ENCODE peak calls at places on chromosomes 3 and 15, in four cellular contexts. D is endothelial cell of umbilical vein; V is heart right ventricle; H is CD4-positive, CD25-positive, alpha-beta regulatory T cell. A is an unnamed sample.

GRCh38 chr15:52466134-52466701 is 62.5 kb downstream of the MYO5A start:
- DNase-seq in D (no peak), V (peak; percentile 26), H (no peak), A (no peak)

GRCh38 chr3:111594205-111594604 is 941 bp downstream of the ZBED2 start:
- DNase-seq in V (no peak), D (no peak), H (no peak), A (no peak)

GRCh38 chr15:59372352-59373211 is at the start of gene MYO1E:
- DNase-seq in H (no peak), D (peak; percentile 98), V (peak; percentile 76), A (peak; percentile 95)

GRCh38 chr3:10292505-10293419 is at the start of gene GHRL:
- DNase-seq in V (no peak), H (no peak), D (no peak), A (peak; percentile 29)

GRCh38 chr3:3800076-3800448 is 831 bp downstream of the LRRN1 start:
- DNase-seq in D (no peak), H (no peak), V (no peak), A (no peak)

GRCh38 chr3:54621181-54621580 is 306.7 kb downstream of the LRTM1 start:
- DNase-seq in V (no peak), D (no peak), H (no peak), A (peak; percentile 89)

GRCh38 chr15:39963806-39964205 is 29.9 kb downstream of the EIF2AK4 start:
- DNase-seq in D (no peak), V (no peak), H (no peak), A (no peak)

GRCh38 chr3:179088306-179088705 is 16.7 kb upstream of the ZMAT3 start:
- DNase-seq in H (no peak), D (no peak), V (no peak), A (peak; percentile 35)

GRCh38 chr3:14570864-14571263 is 30.7 kb upstream of the GRIP2 start:
- DNase-seq in H (no peak), V (no peak), D (no peak), A (no peak)

GRCh38 chr3:32508731-32509130 is 6.1 kb upstream of the CMTM6 start:
- DNase-seq in H (no peak), V (no peak), D (no peak), A (no peak)

GRCh38 chr3:177835008-177835407 is 637.7 kb upstream of the TBL1XR1 start:
- DNase-seq in V (no peak), H (no peak), D (peak; percentile 88), A (peak; percentile 93)

GRCh38 chr3:174430986-174431385 is 428.1 kb upstream of the NAALADL2 start:
- DNase-seq in H (no peak), V (no peak), D (no peak), A (no peak)

GRCh38 chr3:152298393-152299242 is 29.9 kb downstream of the MBNL1 start:
- DNase-seq in D (peak; percentile 88), H (peak; percentile 83), V (peak; percentile 31), A (peak; percentile 95)

DNA sequence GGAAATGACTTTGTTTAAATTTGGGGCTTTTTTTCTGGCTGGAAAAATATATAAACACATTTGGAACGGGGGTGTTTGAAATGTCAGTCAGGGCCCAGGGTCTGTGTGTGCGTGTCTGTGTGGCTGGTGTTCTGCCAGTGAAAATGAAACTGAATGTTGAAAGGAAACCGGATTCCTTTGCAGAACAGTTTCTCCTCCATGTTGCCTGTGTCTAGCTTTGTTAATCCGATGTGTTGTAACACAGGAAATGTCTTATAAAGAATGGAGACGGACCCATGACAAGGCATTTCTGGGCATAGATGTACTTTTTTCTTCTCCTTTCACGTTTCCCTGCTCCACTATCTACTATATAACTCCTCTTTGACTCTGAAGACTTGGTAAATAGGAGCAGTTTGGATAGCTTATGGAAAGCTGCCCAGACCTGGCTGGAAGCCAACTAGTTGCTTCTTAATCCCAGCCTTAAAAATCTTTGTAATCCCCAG is 2.8 kb downstream of the SQOR start:
- DNase-seq in H (peak; percentile 72), D (peak; percentile 91), V (peak; percentile 49), A (peak; percentile 87)
- H3K4me3 ChIP-seq in H (peak overlapping the region; percentile 89), D (no peak overlapping the region), V (peak overlapping the region; percentile 27), A (peak overlapping the region; percentile 17)

GRCh38 chr15:37806808-37807207 is 127.6 kb upstream of the TMCO5A start:
- DNase-seq in H (no peak), V (no peak), D (no peak), A (no peak)

GRCh38 chr15:37814847-37815246 is 119.6 kb upstream of the TMCO5A start:
- DNase-seq in D (no peak), H (no peak), V (no peak), A (no peak)

GRCh38 chr15:37813306-37813705 is 121.1 kb upstream of the TMCO5A start:
- DNase-seq in D (no peak), H (no peak), V (no peak), A (no peak)

GRCh38 chr15:37810381-37810780 is 124.1 kb upstream of the TMCO5A start:
- DNase-seq in D (no peak), V (no peak), H (no peak), A (no peak)
- H3K4me1 ChIP-seq in D (no peaks in the 10 kb centered on the region), V (no peaks in the 10 kb centered on the region), H (no peaks in the 10 kb centered on the region), A (no peaks in the 10 kb centered on the region)

DNA sequence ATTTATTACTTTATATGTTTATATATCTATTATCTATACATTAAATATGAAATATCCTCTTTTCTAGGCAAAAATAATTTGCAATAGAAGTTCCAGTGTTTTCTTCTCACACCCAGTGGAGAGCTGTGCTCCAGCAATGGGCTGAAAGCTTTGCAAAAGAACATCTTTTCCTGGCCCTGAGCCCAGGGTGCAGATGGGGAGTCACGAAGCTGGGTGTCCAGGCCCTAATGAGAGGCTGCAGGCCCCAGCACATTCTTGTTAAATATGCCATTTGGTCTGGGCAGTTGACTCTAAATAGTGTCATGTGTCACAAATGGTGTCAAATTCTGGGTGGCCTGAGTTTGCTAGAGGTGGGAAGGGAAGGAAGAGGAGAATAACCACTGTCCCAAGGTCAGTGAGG is 5.7 kb downstream of the NTRK3 start:
- DNase-seq in H (no peak), V (no peak), D (no peak), A (no peak)
- H3K27me3 ChIP-seq in H (no peaks in the 10 kb centered on the region), V (peaks cover 56% of the 10 kb centered on the region), D (peaks cover 16% of the 10 kb centered on the region), A (peaks cover 39% of the 10 kb centered on the region)

GRCh38 chr3:143203142-143203541 is 83.6 kb downstream of the CHST2 start:
- DNase-seq in H (no peak), V (no peak), D (no peak), A (no peak)

GRCh38 chr3:143199998-143200909 is 80.7 kb downstream of the CHST2 start:
- DNase-seq in V (no peak), D (no peak), H (no peak), A (peak; percentile 35)

GRCh38 chr3:143201066-143201465 is 81.5 kb downstream of the CHST2 start:
- DNase-seq in D (no peak), H (no peak), V (no peak), A (no peak)

GRCh38 chr3:143203848-143204247 is 84.3 kb downstream of the CHST2 start:
- DNase-seq in D (no peak), H (no peak), V (no peak), A (no peak)

DNA sequence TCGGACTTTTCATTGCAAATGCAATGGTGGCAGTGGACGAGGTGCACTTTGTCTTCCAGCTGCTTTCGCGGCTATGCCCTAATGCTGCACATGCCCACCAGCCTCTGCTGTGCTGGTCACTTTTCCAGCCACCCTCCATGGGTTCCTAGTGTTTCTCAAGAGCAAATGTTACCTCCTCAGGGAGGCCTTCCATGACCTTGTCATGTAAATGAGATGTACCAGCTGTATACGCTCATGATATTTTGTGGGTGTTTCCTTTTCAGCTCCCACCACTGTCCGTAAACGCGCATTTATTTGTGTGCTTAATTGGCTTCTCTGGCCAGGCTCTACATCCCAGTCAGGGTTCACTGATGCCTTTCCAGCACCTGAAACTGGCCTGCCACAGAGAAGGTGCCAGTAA is 82.3 kb downstream of the CHST2 start:
- DNase-seq in V (no peak), H (no peak), D (no peak), A (no peak)
- H3K4me3 ChIP-seq in V (no peak overlapping the region), H (no peak overlapping the region), D (no peak overlapping the region), A (no peak overlapping the region)

GRCh38 chr15:71452893-71453292 is 337.6 kb downstream of the THSD4 start:
- DNase-seq in H (no peak), V (no peak), D (no peak), A (no peak)

GRCh38 chr15:71448688-71449114 is 333.4 kb downstream of the THSD4 start:
- DNase-seq in D (peak; percentile 87), H (no peak), V (no peak), A (peak; percentile 71)

GRCh38 chr15:71449363-71449762 is 334.1 kb downstream of the THSD4 start:
- DNase-seq in D (no peak), V (no peak), H (no peak), A (no peak)

GRCh38 chr15:71449956-71450355 is 334.7 kb downstream of the THSD4 start:
- DNase-seq in H (no peak), D (no peak), V (no peak), A (no peak)

DNA sequence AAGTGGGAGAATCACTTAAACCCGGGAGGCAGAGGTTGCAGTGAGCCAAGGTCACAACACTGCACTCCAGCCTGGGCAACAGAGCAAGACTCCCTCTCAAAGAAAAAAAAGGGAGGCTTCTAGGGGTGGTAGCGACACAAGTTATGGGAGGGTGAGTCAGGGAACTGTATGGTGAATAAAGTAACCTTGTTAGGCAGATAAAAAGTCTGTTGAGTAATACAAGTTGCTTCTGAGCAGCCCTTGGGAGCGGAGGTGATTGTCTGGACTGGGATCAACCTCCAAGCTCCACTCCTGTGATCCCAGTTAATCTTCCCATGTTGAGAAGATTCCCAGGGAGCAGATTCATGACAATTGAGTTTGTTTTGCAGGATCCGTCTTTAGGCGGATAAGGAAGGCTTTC is 335.8 kb downstream of the THSD4 start:
- DNase-seq in H (no peak), D (no peak), V (no peak), A (no peak)
- H3K4me1 ChIP-seq in H (no peaks in the 10 kb centered on the region), D (peaks cover 21% of the 10 kb centered on the region), V (no peaks in the 10 kb centered on the region), A (no peaks in the 10 kb centered on the region)

GRCh38 chr3:147365196-147366115 is 40.9 kb downstream of the ZIC4 start:
- DNase-seq in H (no peak), D (no peak), V (no peak), A (no peak)
- H3K27me3 ChIP-seq in H (peaks cover 20% of the 10 kb centered on the region), D (peaks cover 74% of the 10 kb centered on the region), V (peaks cover 91% of the 10 kb centered on the region), A (peaks cover 95% of the 10 kb centered on the region)

GRCh38 chr15:55799287-55800212 is 56.6 kb upstream of the PRTG start:
- DNase-seq in H (no peak), D (peak; percentile 69), V (no peak), A (peak; percentile 69)
- H3K4me3 ChIP-seq in H (no peak overlapping the region), D (no peak overlapping the region), V (no peak overlapping the region), A (no peak overlapping the region)

A was measured in A673.